ENCODE peak calls at places on chromosomes 6 and 20, in nine cellular contexts. One of them, this sample, is unnamed. For H3K27me3, the result is how much of the 10 kb centered on the place peaks cover.

GRCh38 chr6:72218125-72218524 is 331.8 kb downstream of the RIMS1 start:
- DNase-seq in spleen: no peak
- DNase-seq in stomach: peak
- DNase-seq in AG04450: no peak
- DNase-seq in fibroblast of lung: peak
- DNase-seq in dorsolateral prefrontal cortex: no peak
- DNase-seq in uterus: no peak
- DNase-seq in IMR-90: peak
- DNase-seq in left ventricle myocardium inferior: no peak
- DNase-seq in this sample: no peak

GRCh38 chr6:70592391-70593117 is 25.8 kb downstream of the SDHAF4 start:
- DNase-seq in spleen: no peak
- DNase-seq in left ventricle myocardium inferior: no peak
- DNase-seq in fibroblast of lung: peak
- DNase-seq in IMR-90: no peak
- DNase-seq in uterus: no peak
- DNase-seq in AG04450: no peak
- DNase-seq in dorsolateral prefrontal cortex: no peak
- DNase-seq in stomach: no peak
- DNase-seq in this sample: no peak

GRCh38 chr6:33424855-33425667 is 5.2 kb downstream of the SYNGAP1 start:
- DNase-seq in uterus: peak
- DNase-seq in fibroblast of lung: no peak
- DNase-seq in left ventricle myocardium inferior: no peak
- DNase-seq in AG04450: no peak
- DNase-seq in stomach: no peak
- DNase-seq in IMR-90: no peak
- DNase-seq in spleen: peak
- DNase-seq in dorsolateral prefrontal cortex: no peak
- DNase-seq in this sample: no peak

GRCh38 chr6:154012852-154013251 is 26.2 kb upstream of the OPRM1 start:
- DNase-seq in stomach: no peak
- DNase-seq in left ventricle myocardium inferior: no peak
- DNase-seq in AG04450: no peak
- DNase-seq in uterus: no peak
- DNase-seq in fibroblast of lung: no peak
- DNase-seq in dorsolateral prefrontal cortex: no peak
- DNase-seq in IMR-90: no peak
- DNase-seq in spleen: no peak
- DNase-seq in this sample: no peak

GRCh38 chr6:89681983-89682564 is 43.5 kb upstream of the LYRM2 start:
- DNase-seq in IMR-90: no peak
- DNase-seq in AG04450: no peak
- DNase-seq in uterus: no peak
- DNase-seq in dorsolateral prefrontal cortex: no peak
- DNase-seq in spleen: no peak
- DNase-seq in left ventricle myocardium inferior: no peak
- DNase-seq in fibroblast of lung: no peak
- DNase-seq in stomach: no peak
- DNase-seq in this sample: no peak

GRCh38 chr20:17833036-17833674 is 133.4 kb downstream of the BANF2 start:
- DNase-seq in stomach: no peak
- DNase-seq in uterus: no peak
- DNase-seq in dorsolateral prefrontal cortex: no peak
- DNase-seq in IMR-90: peak
- DNase-seq in spleen: no peak
- DNase-seq in fibroblast of lung: peak
- DNase-seq in left ventricle myocardium inferior: no peak
- DNase-seq in AG04450: no peak
- DNase-seq in this sample: no peak

GRCh38 chr6:6002005-6002808 is 4.5 kb downstream of the NRN1 start:
- DNase-seq in AG04450: no peak
- DNase-seq in IMR-90: no peak
- DNase-seq in dorsolateral prefrontal cortex: no peak
- DNase-seq in left ventricle myocardium inferior: no peak
- DNase-seq in uterus: no peak
- DNase-seq in spleen: no peak
- DNase-seq in fibroblast of lung: no peak
- DNase-seq in stomach: no peak
- DNase-seq in this sample: no peak

GRCh38 chr6:17828149-17828548 is 121.4 kb upstream of the NUP153 start:
- DNase-seq in left ventricle myocardium inferior: no peak
- DNase-seq in dorsolateral prefrontal cortex: no peak
- DNase-seq in fibroblast of lung: no peak
- DNase-seq in AG04450: no peak
- DNase-seq in IMR-90: no peak
- DNase-seq in uterus: no peak
- DNase-seq in spleen: no peak
- DNase-seq in stomach: no peak
- DNase-seq in this sample: no peak

GRCh38 chr6:1200706-1201105 is 111.2 kb upstream of the FOXQ1 start:
- DNase-seq in fibroblast of lung: no peak
- DNase-seq in dorsolateral prefrontal cortex: no peak
- DNase-seq in stomach: no peak
- DNase-seq in spleen: no peak
- DNase-seq in uterus: no peak
- DNase-seq in IMR-90: peak
- DNase-seq in left ventricle myocardium inferior: no peak
- DNase-seq in AG04450: no peak
- DNase-seq in this sample: no peak

GRCh38 chr20:38127920-38128528 is 37.0 kb downstream of the TGM2 start:
- DNase-seq in uterus: peak
- DNase-seq in IMR-90: no peak
- DNase-seq in spleen: peak
- DNase-seq in AG04450: no peak
- DNase-seq in dorsolateral prefrontal cortex: no peak
- DNase-seq in left ventricle myocardium inferior: no peak
- DNase-seq in fibroblast of lung: no peak
- DNase-seq in stomach: no peak
- DNase-seq in this sample: no peak
- H3K27ac ChIP-seq in uterus: peak
- H3K27ac ChIP-seq in IMR-90: no peak
- H3K27ac ChIP-seq in spleen: peak
- H3K27ac ChIP-seq in AG04450: peak
- H3K27ac ChIP-seq in dorsolateral prefrontal cortex: no peak
- H3K27ac ChIP-seq in left ventricle myocardium inferior: peak
- H3K27ac ChIP-seq in fibroblast of lung: no peak
- H3K27ac ChIP-seq in stomach: peak
- H3K27ac ChIP-seq in this sample: no peak

GRCh38 chr20:36401336-36401735 is 95.2 kb downstream of the DLGAP4 start:
- DNase-seq in IMR-90: no peak
- DNase-seq in uterus: no peak
- DNase-seq in stomach: no peak
- DNase-seq in fibroblast of lung: no peak
- DNase-seq in AG04450: no peak
- DNase-seq in left ventricle myocardium inferior: no peak
- DNase-seq in spleen: no peak
- DNase-seq in dorsolateral prefrontal cortex: no peak
- DNase-seq in this sample: no peak

GRCh38 chr20:36400901-36401300 is 94.8 kb downstream of the DLGAP4 start:
- DNase-seq in IMR-90: no peak
- DNase-seq in uterus: no peak
- DNase-seq in spleen: no peak
- DNase-seq in dorsolateral prefrontal cortex: no peak
- DNase-seq in AG04450: no peak
- DNase-seq in stomach: no peak
- DNase-seq in left ventricle myocardium inferior: no peak
- DNase-seq in fibroblast of lung: no peak
- DNase-seq in this sample: no peak

GRCh38 chr20:36399969-36400545 is 93.9 kb downstream of the DLGAP4 start:
- DNase-seq in spleen: no peak
- DNase-seq in AG04450: no peak
- DNase-seq in IMR-90: no peak
- DNase-seq in stomach: no peak
- DNase-seq in left ventricle myocardium inferior: no peak
- DNase-seq in uterus: no peak
- DNase-seq in fibroblast of lung: no peak
- DNase-seq in dorsolateral prefrontal cortex: no peak
- DNase-seq in this sample: no peak

GRCh38 chr20:36398515-36398914 is 92.4 kb downstream of the DLGAP4 start:
- DNase-seq in fibroblast of lung: no peak
- DNase-seq in stomach: no peak
- DNase-seq in left ventricle myocardium inferior: no peak
- DNase-seq in spleen: no peak
- DNase-seq in dorsolateral prefrontal cortex: no peak
- DNase-seq in AG04450: no peak
- DNase-seq in uterus: no peak
- DNase-seq in IMR-90: no peak
- DNase-seq in this sample: no peak

DNA sequence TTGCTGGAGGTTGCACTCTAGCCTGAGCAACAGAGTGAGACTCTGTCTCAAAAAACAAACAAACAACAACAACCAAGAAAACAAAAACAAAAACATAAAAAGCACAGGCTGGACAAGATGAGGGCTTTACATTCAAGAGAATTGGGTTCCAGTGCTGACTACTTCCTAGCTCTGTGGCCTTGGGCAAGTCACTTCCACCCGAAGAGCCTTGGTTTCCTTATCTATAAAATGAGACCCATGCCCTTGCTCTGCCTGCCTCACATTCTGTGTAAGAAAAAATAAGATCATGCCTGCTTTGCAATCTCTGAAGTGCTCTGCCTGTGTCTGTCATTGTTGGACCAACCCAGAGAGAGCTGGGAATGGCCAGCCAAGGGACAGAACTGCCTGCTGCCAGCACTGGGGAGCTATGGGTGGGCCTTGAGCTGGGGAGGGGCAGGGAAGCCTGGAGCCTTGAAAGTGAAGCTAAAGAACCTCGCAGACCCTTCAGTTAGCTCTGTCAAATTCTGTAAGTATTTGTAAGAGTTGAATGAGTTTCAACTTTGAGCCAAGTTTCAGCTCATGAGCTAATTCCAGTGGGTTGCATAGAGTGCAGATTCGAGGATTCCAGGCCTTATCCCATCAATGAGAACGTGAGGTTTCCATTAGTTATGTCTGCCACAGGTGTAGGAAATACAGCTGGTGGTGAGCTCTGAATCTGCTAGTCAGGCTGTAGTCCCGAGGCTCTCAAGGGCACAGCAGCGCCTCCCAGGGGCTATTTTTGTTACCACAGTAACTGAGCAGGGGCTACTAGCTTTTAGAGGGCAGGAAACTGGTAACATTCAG is 93.2 kb downstream of the DLGAP4 start:
- DNase-seq in spleen: no peak
- DNase-seq in dorsolateral prefrontal cortex: no peak
- DNase-seq in stomach: peak
- DNase-seq in fibroblast of lung: peak
- DNase-seq in IMR-90: peak
- DNase-seq in AG04450: no peak
- DNase-seq in left ventricle myocardium inferior: no peak
- DNase-seq in uterus: no peak
- DNase-seq in this sample: peak
- TF ChIP-seq CTCF in spleen: no peak
- TF ChIP-seq CTCF in dorsolateral prefrontal cortex: peak
- TF ChIP-seq CTCF in stomach: no peak
- TF ChIP-seq CTCF in fibroblast of lung: peak
- TF ChIP-seq CTCF in IMR-90: peak
- TF ChIP-seq CTCF in AG04450: peak
- TF ChIP-seq CTCF in left ventricle myocardium inferior: peak
- TF ChIP-seq CTCF in uterus: no peak
- TF ChIP-seq CTCF in this sample: no peak

GRCh38 chr6:10384719-10385511 is 30.0 kb downstream of the TFAP2A start:
- DNase-seq in uterus: no peak
- DNase-seq in spleen: no peak
- DNase-seq in AG04450: no peak
- DNase-seq in left ventricle myocardium inferior: no peak
- DNase-seq in stomach: no peak
- DNase-seq in dorsolateral prefrontal cortex: no peak
- DNase-seq in IMR-90: no peak
- DNase-seq in fibroblast of lung: no peak
- DNase-seq in this sample: no peak

GRCh38 chr6:10386756-10387654 is 27.9 kb downstream of the TFAP2A start:
- DNase-seq in IMR-90: no peak
- DNase-seq in stomach: no peak
- DNase-seq in AG04450: no peak
- DNase-seq in dorsolateral prefrontal cortex: no peak
- DNase-seq in uterus: no peak
- DNase-seq in fibroblast of lung: no peak
- DNase-seq in left ventricle myocardium inferior: no peak
- DNase-seq in spleen: no peak
- DNase-seq in this sample: no peak

GRCh38 chr6:10384333-10384718 is 30.5 kb downstream of the TFAP2A start:
- DNase-seq in AG04450: no peak
- DNase-seq in left ventricle myocardium inferior: no peak
- DNase-seq in fibroblast of lung: no peak
- DNase-seq in IMR-90: no peak
- DNase-seq in spleen: no peak
- DNase-seq in dorsolateral prefrontal cortex: no peak
- DNase-seq in uterus: no peak
- DNase-seq in stomach: no peak
- DNase-seq in this sample: no peak

GRCh38 chr6:10385512-10386132 is 29.3 kb downstream of the TFAP2A start:
- DNase-seq in uterus: no peak
- DNase-seq in dorsolateral prefrontal cortex: no peak
- DNase-seq in stomach: no peak
- DNase-seq in AG04450: no peak
- DNase-seq in spleen: no peak
- DNase-seq in left ventricle myocardium inferior: no peak
- DNase-seq in fibroblast of lung: no peak
- DNase-seq in IMR-90: no peak
- DNase-seq in this sample: no peak

GRCh38 chr6:10386260-10386659 is 28.6 kb downstream of the TFAP2A start:
- DNase-seq in stomach: no peak
- DNase-seq in dorsolateral prefrontal cortex: no peak
- DNase-seq in AG04450: no peak
- DNase-seq in fibroblast of lung: no peak
- DNase-seq in IMR-90: no peak
- DNase-seq in left ventricle myocardium inferior: no peak
- DNase-seq in spleen: no peak
- DNase-seq in uterus: no peak
- DNase-seq in this sample: no peak
- H3K27me3 ChIP-seq in stomach: half or more
- H3K27me3 ChIP-seq in dorsolateral prefrontal cortex: half or more
- H3K27me3 ChIP-seq in AG04450: half or more
- H3K27me3 ChIP-seq in fibroblast of lung: half or more
- H3K27me3 ChIP-seq in IMR-90: half or more
- H3K27me3 ChIP-seq in left ventricle myocardium inferior: half or more
- H3K27me3 ChIP-seq in spleen: half or more
- H3K27me3 ChIP-seq in uterus: half or more
- H3K27me3 ChIP-seq in this sample: half or more

DNA sequence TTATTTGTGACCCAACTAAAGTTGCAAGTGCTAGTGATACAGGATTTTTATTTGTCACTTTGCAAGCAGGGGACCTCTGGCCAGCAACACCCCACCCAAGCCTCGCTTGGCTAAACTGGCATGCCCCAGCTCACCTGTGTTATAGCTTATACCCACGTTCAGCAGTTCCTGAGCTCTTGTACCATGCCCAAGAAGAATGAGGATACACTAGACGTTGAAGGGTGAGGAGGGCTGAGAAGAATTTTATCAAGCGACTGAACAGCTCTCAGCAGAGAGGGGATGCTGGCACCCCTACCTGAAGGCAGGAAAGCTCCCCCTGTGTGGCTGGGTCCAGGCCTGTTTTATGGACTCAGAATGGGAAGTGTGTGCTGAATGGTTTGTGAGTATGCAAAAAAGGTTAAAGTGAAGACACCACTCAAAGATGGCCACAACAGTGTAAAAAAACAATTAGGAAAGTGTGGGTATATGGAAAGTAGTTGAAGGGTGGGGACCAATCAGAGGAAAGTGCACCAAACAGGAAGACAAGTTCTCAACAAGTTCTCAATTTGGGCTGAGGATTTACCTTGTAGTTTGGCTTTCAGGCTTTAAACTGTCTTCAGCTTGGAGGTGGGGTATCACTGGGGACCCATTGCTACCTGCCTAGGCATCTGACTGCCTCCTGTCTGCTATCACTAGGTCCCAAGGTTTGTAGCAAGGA is 14.9 kb downstream of the BTN2A1 start:
- DNase-seq in fibroblast of lung: no peak
- DNase-seq in uterus: no peak
- DNase-seq in stomach: no peak
- DNase-seq in AG04450: no peak
- DNase-seq in left ventricle myocardium inferior: no peak
- DNase-seq in spleen: no peak
- DNase-seq in IMR-90: no peak
- DNase-seq in dorsolateral prefrontal cortex: no peak
- DNase-seq in this sample: no peak
- H3K27ac ChIP-seq in fibroblast of lung: peak
- H3K27ac ChIP-seq in uterus: peak
- H3K27ac ChIP-seq in stomach: peak
- H3K27ac ChIP-seq in AG04450: no peak
- H3K27ac ChIP-seq in left ventricle myocardium inferior: no peak
- H3K27ac ChIP-seq in spleen: peak
- H3K27ac ChIP-seq in IMR-90: peak
- H3K27ac ChIP-seq in dorsolateral prefrontal cortex: no peak
- H3K27ac ChIP-seq in this sample: peak

This sample was measured in CD4-positive, alpha-beta T cell.